ENCODE peak calls at places on chromosomes 2 and 18, in ten cellular contexts. W is heart right ventricle, L is esophagus squamous epithelium, J is B cell, E is GM06990, V is endodermal cell, M is osteocyte, R is GM23338, S is omental fat pad, Z is GM10248. I is an unnamed sample.

GRCh38 chr2:39593439-39594393 is 72.0 kb upstream of the TMEM178A start:
- DNase-seq in R (peak), W (no peak), M (no peak), J (no peak), Z (peak), L (no peak), E (no peak), V (peak), S (no peak), I (no peak)

GRCh38 chr2:128310761-128311160 is 7.9 kb downstream of the HS6ST1 start:
- DNase-seq in L (no peak), V (peak), W (no peak), E (no peak), S (peak), R (no peak), Z (no peak), J (no peak), M (no peak), I (no peak)

GRCh38 chr2:128282246-128282975 is 36.3 kb downstream of the HS6ST1 start:
- DNase-seq in S (no peak), E (no peak), M (no peak), W (peak), L (no peak), Z (no peak), V (no peak), J (no peak), R (no peak), I (no peak)

GRCh38 chr2:203782262-203782976 is 76.0 kb downstream of the CD28 start:
- DNase-seq in M (no peak), V (peak), S (no peak), L (no peak), E (no peak), R (peak), W (no peak), Z (peak), J (no peak), I (no peak)

GRCh38 chr2:173254659-173255058 is 100.0 kb upstream of the CDCA7 start:
- DNase-seq in J (no peak), L (no peak), S (no peak), V (no peak), M (no peak), Z (no peak), W (no peak), R (no peak), E (no peak), I (no peak)

GRCh38 chr2:165745916-165746315 is 48.1 kb downstream of the GALNT3 start:
- DNase-seq in M (no peak), W (no peak), J (no peak), V (no peak), Z (no peak), S (no peak), E (no peak), L (no peak), R (no peak), I (no peak)

GRCh38 chr18:56124186-56124585 is 514.2 kb downstream of the TXNL1 start:
- DNase-seq in W (no peak), R (no peak), J (no peak), Z (no peak), S (no peak), L (no peak), E (no peak), V (no peak), M (no peak), I (no peak)

GRCh38 chr2:14480906-14481305 is 151.6 kb upstream of the LRATD1 start:
- DNase-seq in V (no peak), L (no peak), S (no peak), M (no peak), Z (no peak), W (no peak), J (no peak), E (no peak), R (no peak), I (no peak)

GRCh38 chr2:14560686-14561085 is 71.8 kb upstream of the LRATD1 start:
- DNase-seq in R (no peak), M (no peak), L (no peak), W (no peak), E (no peak), Z (no peak), S (no peak), J (no peak), V (no peak), I (no peak)

GRCh38 chr2:219404291-219404910 is 13.8 kb upstream of the DES start:
- DNase-seq in V (peak), M (no peak), R (peak), E (no peak), L (no peak), Z (no peak), W (peak), S (no peak), J (no peak), I (no peak)

GRCh38 chr2:219405451-219405850 is 12.7 kb upstream of the DES start:
- DNase-seq in L (no peak), Z (no peak), J (no peak), E (no peak), R (peak), W (peak), M (no peak), V (peak), S (no peak), I (no peak)

GRCh38 chr2:219404954-219405353 is 13.2 kb upstream of the DES start:
- DNase-seq in E (no peak), J (no peak), R (peak), M (no peak), W (peak), S (no peak), Z (no peak), V (peak), L (no peak), I (no peak)

GRCh38 chr2:219406861-219407230 is 11.3 kb upstream of the DES start:
- DNase-seq in J (no peak), W (peak), Z (no peak), V (no peak), L (no peak), M (no peak), S (no peak), R (no peak), E (no peak), I (no peak)

GRCh38 chr2:219405958-219406860 is 12.0 kb upstream of the DES start:
- DNase-seq in S (no peak), Z (no peak), E (no peak), J (no peak), V (no peak), R (no peak), W (no peak), M (no peak), L (no peak), I (no peak)
- TF ChIP-seq CTCF in S (no peak), Z (no peak), E (no peak), J (no peak), V (no peak), R (no peak), W (no peak), M (no peak), L (no peak), I (no peak)

GRCh38 chr18:79070486-79070885 is 1.3 kb downstream of the ATP9B start:
- DNase-seq in Z (no peak), S (no peak), R (no peak), E (no peak), L (no peak), J (no peak), V (peak), M (no peak), W (no peak), I (no peak)

GRCh38 chr18:79067611-79068010 is 1.6 kb upstream of the ATP9B start:
- DNase-seq in R (no peak), J (no peak), E (no peak), S (no peak), Z (no peak), W (no peak), M (no peak), V (no peak), L (no peak), I (no peak)

GRCh38 chr18:79068299-79068945 is 772 bp upstream of the ATP9B start:
- DNase-seq in S (no peak), Z (peak), M (no peak), W (no peak), V (no peak), E (no peak), J (no peak), R (peak), L (no peak), I (no peak)

GRCh38 chr18:79069792-79070151 is 578 bp downstream of the ATP9B start:
- DNase-seq in J (no peak), M (no peak), R (no peak), E (no peak), S (no peak), V (no peak), Z (peak), L (no peak), W (no peak), I (no peak)

GRCh38 chr18:79068946-79069791 is at the start of gene ATP9B:
- DNase-seq in L (peak), Z (peak), W (peak), E (peak), M (peak), J (peak), S (peak), R (peak), V (peak), I (peak)
- TF ChIP-seq CTCF in L (no peak), Z (no peak), W (no peak), E (no peak), M (no peak), J (no peak), S (no peak), R (no peak), V (no peak), I (no peak)

DNA sequence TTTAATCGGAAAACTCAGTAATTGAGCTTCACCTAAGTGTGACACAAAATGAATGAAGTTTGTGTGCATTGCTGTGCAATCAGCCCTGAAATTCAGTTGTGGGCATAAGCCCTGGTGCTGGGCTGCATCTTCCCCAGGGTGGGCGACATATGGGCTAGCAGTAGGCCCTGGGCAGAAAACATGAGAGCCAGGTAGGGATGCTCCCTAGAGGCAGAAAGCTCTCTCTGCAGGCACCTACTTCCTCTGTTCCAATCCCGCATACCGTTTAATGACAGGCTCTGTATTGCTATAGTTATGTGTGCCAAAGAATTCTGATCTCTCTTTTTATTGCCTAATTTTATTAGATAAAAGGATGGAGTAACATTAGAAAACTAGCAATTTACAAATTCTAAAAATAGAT is 456.7 kb downstream of the NRXN1 start:
- DNase-seq in R (peak), M (no peak), E (no peak), V (peak), W (no peak), J (no peak), Z (no peak), L (no peak), S (no peak), I (no peak)
- TF ChIP-seq CTCF in R (peak), M (no peak), E (no peak), V (peak), W (no peak), J (no peak), Z (no peak), L (no peak), S (no peak), I (no peak)

GRCh38 chr2:44937688-44938240 is 3.7 kb upstream of the SIX3 start:
- DNase-seq in R (peak), Z (peak), M (no peak), J (no peak), L (no peak), E (peak), V (peak), S (no peak), W (no peak), I (no peak)
- TF ChIP-seq CTCF in R (peak), Z (no peak), M (no peak), J (no peak), L (no peak), E (no peak), V (peak), S (no peak), W (no peak), I (no peak)

GRCh38 chr2:174332607-174333001 is 2.1 kb upstream of the SP9 start:
- DNase-seq in V (peak), E (peak), Z (no peak), M (no peak), J (no peak), W (no peak), L (no peak), S (no peak), R (peak), I (no peak)
- TF ChIP-seq CTCF in V (peak), E (no peak), Z (no peak), M (no peak), J (no peak), W (no peak), L (no peak), S (no peak), R (peak), I (no peak)

DNA sequence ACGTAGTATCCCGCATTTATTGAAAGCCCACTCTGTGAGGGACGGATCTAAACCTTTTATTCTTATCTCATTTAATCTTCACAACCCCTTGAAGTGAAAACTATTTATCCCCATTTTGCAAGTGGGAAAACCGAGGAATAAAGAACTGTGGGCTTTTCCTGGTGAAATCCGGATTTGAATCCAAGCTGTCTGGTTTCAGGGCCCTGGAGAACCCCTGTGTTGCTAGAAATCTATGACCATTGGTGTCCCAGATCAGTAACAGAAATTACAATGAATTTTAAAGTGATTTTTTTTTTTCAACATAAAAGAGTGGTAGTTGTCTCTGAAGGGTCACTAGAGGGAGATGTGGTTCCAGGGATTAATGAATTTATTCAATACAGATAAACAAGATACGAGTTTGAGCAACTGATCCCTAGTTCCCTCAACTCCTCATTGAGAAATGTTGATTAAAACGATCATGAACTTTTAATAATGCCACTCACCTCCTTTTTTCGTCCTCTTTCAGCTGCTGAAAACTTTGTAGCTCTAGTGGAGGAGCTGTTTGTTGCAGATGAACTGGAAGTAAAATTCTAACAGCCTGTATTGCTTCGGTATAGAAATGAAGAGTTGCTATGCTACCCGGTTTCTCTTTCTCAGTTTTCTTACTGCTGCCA is 940 bp downstream of the XRCC5 start:
- DNase-seq in J (no peak), R (peak), Z (no peak), V (peak), S (no peak), L (no peak), E (peak), W (no peak), M (no peak), I (no peak)
- TF ChIP-seq CTCF in J (peak), R (peak), Z (peak), V (peak), S (no peak), L (peak), E (peak), W (peak), M (peak), I (peak)

DNA sequence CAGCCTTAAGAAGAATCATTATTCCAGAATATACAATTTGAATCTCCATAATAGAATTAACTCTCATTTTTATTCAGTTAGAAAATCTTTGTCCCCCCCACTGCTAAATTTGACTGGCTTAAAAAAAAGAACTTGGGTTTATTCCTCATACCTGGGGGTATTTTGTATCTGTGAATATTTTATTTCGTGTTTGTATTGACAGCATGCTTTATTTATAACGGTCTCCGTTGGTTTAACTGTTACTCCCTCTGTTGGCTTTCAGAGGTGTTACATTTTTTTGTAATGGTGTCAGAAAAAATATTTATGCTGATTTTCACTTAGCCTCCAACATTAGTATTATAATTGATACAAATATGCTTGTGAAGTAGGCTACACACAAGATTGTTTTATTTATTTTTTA is 109.1 kb downstream of the HAUS1 start:
- DNase-seq in L (no peak), E (no peak), S (no peak), Z (peak), M (no peak), W (no peak), V (no peak), R (peak), J (peak), I (no peak)
- TF ChIP-seq CTCF in L (no peak), E (peak), S (no peak), Z (peak), M (peak), W (peak), V (peak), R (peak), J (peak), I (peak)

DNA sequence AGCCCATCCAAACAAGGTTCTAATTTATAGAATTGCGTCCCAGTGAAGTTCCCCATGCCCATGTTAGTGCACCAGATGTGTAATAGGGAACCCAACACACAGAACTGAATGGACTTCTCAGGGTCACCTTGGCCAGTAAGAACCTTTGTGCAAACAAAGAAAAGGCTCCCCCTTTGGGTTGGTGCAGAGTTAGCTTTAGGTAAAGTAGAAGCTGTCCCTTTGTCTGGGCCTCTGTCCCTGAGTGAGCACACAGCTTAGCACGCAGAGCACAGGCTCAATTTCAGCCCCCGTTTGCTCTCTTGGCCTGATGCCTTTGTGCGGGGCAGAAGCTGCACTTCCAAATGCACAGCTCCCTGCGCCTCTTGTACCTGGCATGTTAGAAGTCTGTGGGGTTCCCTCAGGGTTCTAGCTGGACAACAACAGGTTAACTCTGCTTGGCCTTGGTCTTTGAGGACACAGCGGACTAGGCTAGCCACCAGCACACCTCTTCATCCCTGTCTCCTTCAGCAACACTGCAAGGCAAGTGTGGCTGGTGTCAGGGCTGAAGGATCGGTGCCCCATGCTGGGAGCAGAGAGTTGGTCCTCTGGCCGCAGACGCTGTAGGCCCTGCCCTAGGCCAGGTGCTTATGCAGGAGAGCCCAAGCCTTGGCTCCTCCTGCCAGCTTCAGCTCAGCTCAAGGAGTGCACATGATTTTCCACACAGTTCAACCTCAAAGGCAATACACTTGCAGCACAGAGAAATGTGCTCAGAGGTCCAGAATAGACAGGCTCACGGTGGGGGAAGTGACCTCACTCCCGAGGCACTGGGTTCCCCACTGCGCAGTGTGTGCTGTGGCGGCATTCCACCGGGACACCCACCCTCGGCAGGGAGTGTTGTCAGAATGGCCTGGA is 73.3 kb upstream of the FOSL2 start:
- DNase-seq in Z (no peak), V (peak), W (no peak), E (no peak), J (no peak), M (peak), R (no peak), L (no peak), S (no peak), I (peak)
- TF ChIP-seq CTCF in Z (no peak), V (peak), W (no peak), E (no peak), J (no peak), M (no peak), R (no peak), L (no peak), S (no peak), I (no peak)